ENCODE peak calls at places on chromosomes 11 and 22, in six cellular contexts. T is SK-N-DZ, R is B cell, V is head of caudate nucleus, E is suprapubic skin, Y is ureter. L is an unnamed sample.
A peak's percentile ranks its signal among the peaks of the same experiment; 100 is the strongest.

GRCh38 chr22:17779286-17780115 is 5.2 kb upstream of the BID start:
- DNase-seq in T (peak; percentile 76), R (no peak), V (no peak), E (no peak), Y (no peak), L (no peak)

GRCh38 chr22:36823177-36823839 is 6.5 kb upstream of the PVALB start:
- DNase-seq in T (no peak), R (no peak), V (no peak), E (no peak), Y (no peak), L (peak; percentile 31)

GRCh38 chr11:91822805-91823204 is 401.8 kb upstream of the FAT3 start:
- DNase-seq in T (no peak), R (no peak), V (no peak), E (no peak), Y (no peak), L (no peak)

GRCh38 chr11:47392546-47393162 is 14.3 kb upstream of the SPI1 start:
- DNase-seq in T (no peak), R (peak; percentile 14), V (no peak), E (peak; percentile 69), Y (no peak), L (no peak)

GRCh38 chr11:10695821-10696220 is 2.3 kb upstream of the IRAG1 start:
- DNase-seq in T (no peak), R (no peak), V (no peak), E (no peak), Y (no peak), L (no peak)

GRCh38 chr11:95911369-95911759 is 12.5 kb downstream of the MTMR2 start:
- DNase-seq in T (no peak), R (no peak), V (no peak), E (no peak), Y (no peak), L (no peak)

GRCh38 chr11:106399075-106399500 is 321.6 kb downstream of the AASDHPPT start:
- DNase-seq in T (peak; percentile 1), R (no peak), V (no peak), E (peak; percentile 64), Y (peak; percentile 52), L (peak; percentile 91)

GRCh38 chr11:68950268-68950667 is 30.5 kb downstream of the MRGPRD start:
- DNase-seq in T (peak; percentile 56), R (peak; percentile 31), V (no peak), E (no peak), Y (no peak), L (peak; percentile 41)

GRCh38 chr11:291281-292210 is 2.6 kb downstream of the PGGHG start:
- DNase-seq in T (no peak), R (peak; percentile 38), V (no peak), E (peak; percentile 63), Y (no peak), L (no peak)

GRCh38 chr11:126619516-126619915 is 264.0 kb downstream of the ST3GAL4 start:
- DNase-seq in T (no peak), R (no peak), V (no peak), E (no peak), Y (no peak), L (no peak)

GRCh38 chr22:20239063-20239950 is 28.8 kb downstream of the RTN4R start:
- DNase-seq in T (no peak), R (no peak), V (no peak), E (no peak), Y (no peak), L (peak; percentile 71)

GRCh38 chr11:11973361-11973800 is 35.0 kb downstream of the DKK3 start:
- DNase-seq in T (no peak), R (no peak), V (peak; percentile 57), E (no peak), Y (peak; percentile 79), L (peak; percentile 89)

GRCh38 chr11:132140056-132140455 is 769.6 kb downstream of the NTM start:
- DNase-seq in T (no peak), R (no peak), V (no peak), E (no peak), Y (no peak), L (no peak)

GRCh38 chr11:1481483-1481825 is 5.1 kb downstream of the MOB2 start:
- DNase-seq in T (no peak), R (no peak), V (no peak), E (peak; percentile 25), Y (no peak), L (no peak)

GRCh38 chr11:131246589-131247164 is 123.7 kb upstream of the NTM start:
- DNase-seq in T (no peak), R (no peak), V (peak; percentile 76), E (no peak), Y (peak; percentile 49), L (peak; percentile 13)

GRCh38 chr11:37248145-37248544 is 650.1 kb upstream of the RAG2 start:
- DNase-seq in T (no peak), R (no peak), V (no peak), E (no peak), Y (no peak), L (no peak)

GRCh38 chr22:49010086-49010863 is 817.4 kb downstream of the BRD1 start:
- DNase-seq in T (peak; percentile 59), R (no peak), V (no peak), E (no peak), Y (no peak), L (no peak)

GRCh38 chr11:128898580-128899344 is 7.6 kb downstream of the KCNJ5 start:
- DNase-seq in T (no peak), R (no peak), V (no peak), E (no peak), Y (no peak), L (no peak)

GRCh38 chr22:19869497-19870152 is 15.0 kb upstream of the GNB1L start:
- DNase-seq in T (no peak), R (no peak), V (peak; percentile 2), E (peak; percentile 43), Y (no peak), L (no peak)

GRCh38 chr11:60170566-60170965 is 12.3 kb downstream of the MS4A6A start:
- DNase-seq in T (no peak), R (no peak), V (no peak), E (no peak), Y (no peak), L (no peak)

GRCh38 chr22:37199839-37200161 is 11.8 kb upstream of the C1QTNF6 start:
- DNase-seq in T (no peak), R (no peak), V (no peak), E (no peak), Y (no peak), L (no peak)

GRCh38 chr11:118628861-118629549 is 21.6 kb downstream of the PHLDB1 start:
- DNase-seq in T (no peak), R (no peak), V (no peak), E (no peak), Y (no peak), L (no peak)

GRCh38 chr11:133176748-133177147 is 355.6 kb downstream of the OPCML start:
- DNase-seq in T (no peak), R (no peak), V (no peak), E (no peak), Y (no peak), L (no peak)

GRCh38 chr11:67032830-67033555 is 10.1 kb downstream of the SYT12 start:
- DNase-seq in T (no peak), R (no peak), V (no peak), E (no peak), Y (no peak), L (peak; percentile 93)

L was measured in GM03348.